ENCODE peak calls at places on chromosomes 13 and 19, in four cellular contexts. S, H, I and F are unnamed samples. For H3K4me1, the result is how much of the 10 kb centered on the place peaks cover.

GRCh38 chr13:51608857-51609406 is 24.7 kb downstream of the WDFY2 start:
- DNase-seq in H (no peak), S (no peak), I (no peak), F (no peak)

GRCh38 chr19:55437410-55437809 is 5.7 kb downstream of the SHISA7 start:
- DNase-seq in S (no peak), H (no peak), I (peak), F (no peak)

GRCh38 chr19:1313695-1314613 is 28.3 kb downstream of the EFNA2 start:
- DNase-seq in S (no peak), I (no peak), H (no peak), F (no peak)

GRCh38 chr13:109871018-109871370 is 84.6 kb upstream of the IRS2 start:
- DNase-seq in S (no peak), I (no peak), H (no peak), F (no peak)

GRCh38 chr19:14337510-14337909 is 43.7 kb upstream of the ADGRE5 start:
- DNase-seq in S (no peak), H (no peak), I (peak), F (peak)

GRCh38 chr13:95559100-95559499 is 6.6 kb downstream of the CLDN10 start:
- DNase-seq in H (no peak), I (no peak), S (no peak), F (no peak)

GRCh38 chr13:36086117-36086516 is 45.1 kb downstream of the DCLK1 start:
- DNase-seq in H (no peak), I (no peak), S (no peak), F (no peak)

GRCh38 chr13:72565893-72566292 is 161.5 kb downstream of the MZT1 start:
- DNase-seq in S (no peak), I (no peak), H (no peak), F (no peak)

GRCh38 chr13:40442191-40442590 is 224.2 kb downstream of the FOXO1 start:
- DNase-seq in S (no peak), H (no peak), I (no peak), F (no peak)

GRCh38 chr13:110000534-110001345 is 214.4 kb upstream of the IRS2 start:
- DNase-seq in H (no peak), S (no peak), I (no peak), F (no peak)

GRCh38 chr13:33066329-33066728 is 50.1 kb downstream of the KL start:
- DNase-seq in S (no peak), H (no peak), I (no peak), F (no peak)

GRCh38 chr13:33072759-33073158 is 56.5 kb downstream of the KL start:
- DNase-seq in I (no peak), H (no peak), S (no peak), F (no peak)

GRCh38 chr13:33070713-33071112 is 54.5 kb downstream of the KL start:
- DNase-seq in I (no peak), H (no peak), S (no peak), F (no peak)

GRCh38 chr13:33072282-33072681 is 56.1 kb downstream of the KL start:
- DNase-seq in I (no peak), S (no peak), H (no peak), F (no peak)

GRCh38 chr13:33069365-33069764 is 53.1 kb downstream of the KL start:
- DNase-seq in H (no peak), I (no peak), S (no peak), F (no peak)
- H3K4me1 ChIP-seq in H (under half), I (under half), S (under half), F (under half)

GRCh38 chr13:30845297-30846214 is 60.5 kb upstream of the MEDAG start:
- DNase-seq in H (no peak), I (no peak), S (no peak), F (no peak)
- H3K27ac ChIP-seq in H (no peak), I (peak), S (no peak), F (no peak)

GRCh38 chr13:80509264-80509663 is 168.3 kb upstream of the SPRY2 start:
- DNase-seq in S (no peak), H (no peak), I (no peak), F (no peak)

GRCh38 chr13:80504453-80504852 is 163.5 kb upstream of the SPRY2 start:
- DNase-seq in I (no peak), S (no peak), H (no peak), F (no peak)

GRCh38 chr13:80513196-80513595 is 172.3 kb upstream of the SPRY2 start:
- DNase-seq in S (no peak), H (no peak), I (no peak), F (no peak)

GRCh38 chr13:80502359-80502758 is 161.4 kb upstream of the SPRY2 start:
- DNase-seq in I (no peak), S (no peak), H (no peak), F (no peak)

DNA sequence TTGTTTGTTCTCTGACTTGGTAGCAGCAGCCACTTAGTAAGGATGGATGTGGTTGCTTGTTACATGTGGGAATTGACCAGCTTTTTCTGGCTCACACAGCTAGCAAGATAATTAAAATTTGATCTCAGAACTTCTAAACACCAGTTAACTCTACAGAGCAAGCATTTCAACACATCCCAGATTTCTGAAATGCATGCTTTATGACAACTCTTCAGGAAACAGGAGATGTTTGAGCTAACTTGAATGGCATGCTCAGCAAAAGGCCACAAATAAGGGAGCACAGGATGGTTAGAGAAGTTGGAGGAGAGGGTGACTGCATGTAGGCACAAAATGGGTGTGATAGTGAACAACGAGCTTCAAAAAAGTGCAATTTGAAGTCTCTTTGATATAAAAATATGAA is 167.1 kb upstream of the SPRY2 start:
- DNase-seq in I (no peak), S (no peak), H (no peak), F (no peak)
- H3K4me3 ChIP-seq in I (no peak), S (no peak), H (no peak), F (no peak)

GRCh38 chr13:48496796-48497195 is 36.1 kb downstream of the RCBTB2 start:
- DNase-seq in I (no peak), S (no peak), H (no peak), F (peak)
- H3K4me1 ChIP-seq in I (under half), S (under half), H (under half), F (under half)